ENCODE peak calls at places on chromosomes 2 and 18, in four cellular contexts. K is endothelial cell of umbilical vein, H is vagina, B is uterus. J is an unnamed sample.

GRCh38 chr18:59057969-59058368 is 81.7 kb upstream of the SEC11C start:
- DNase-seq in K (no peak), H (no peak), B (no peak), J (no peak)

GRCh38 chr2:88913280-88913679 is 221.8 kb downstream of the RPIA start:
- DNase-seq in K (no peak), H (no peak), B (no peak), J (no peak)

GRCh38 chr18:63890950-63891304 is 3.4 kb downstream of the SERPINB2 start:
- DNase-seq in K (peak), H (no peak), B (no peak), J (no peak)

GRCh38 chr2:102664439-102665042 is 45.2 kb downstream of the SLC9A2 start:
- DNase-seq in K (no peak), H (no peak), B (no peak), J (no peak)

GRCh38 chr2:241096979-241097378 is 5.1 kb downstream of the MTERF4 start:
- DNase-seq in K (no peak), H (no peak), B (no peak), J (no peak)

GRCh38 chr2:15737314-15738224 is 145.9 kb downstream of the DDX1 start:
- DNase-seq in K (no peak), H (no peak), B (no peak), J (no peak)

GRCh38 chr2:137229834-137230233 is 464.5 kb downstream of the THSD7B start:
- DNase-seq in K (no peak), H (no peak), B (no peak), J (no peak)

GRCh38 chr2:117470311-117471095 is 344.0 kb upstream of the DDX18 start:
- DNase-seq in K (no peak), H (no peak), B (no peak), J (no peak)

GRCh38 chr2:24439971-24440340 is 51.1 kb upstream of the NCOA1 start:
- DNase-seq in K (no peak), H (no peak), B (no peak), J (no peak)

GRCh38 chr2:216694201-216694825 is 1.0 kb downstream of the IGFBP5 start:
- DNase-seq in K (peak), H (no peak), B (peak), J (no peak)

GRCh38 chr18:44135791-44136190 is 544.9 kb upstream of the SETBP1 start:
- DNase-seq in K (no peak), H (no peak), B (no peak), J (no peak)

GRCh38 chr2:68737717-68738116 is 3.1 kb downstream of the ARHGAP25 start:
- DNase-seq in K (no peak), H (peak), B (no peak), J (peak)

GRCh38 chr2:238466242-238466598 is 39.5 kb downstream of the ASB1 start:
- DNase-seq in K (no peak), H (peak), B (no peak), J (no peak)

GRCh38 chr2:136257893-136258292 is 139.9 kb upstream of the CXCR4 start:
- DNase-seq in K (no peak), H (no peak), B (no peak), J (no peak)

GRCh38 chr2:102294802-102295489 is 16.4 kb upstream of the IL1RL1 start:
- DNase-seq in K (peak), H (no peak), B (no peak), J (no peak)

GRCh38 chr2:219475697-219476604 is 22.7 kb upstream of the GMPPA start:
- DNase-seq in K (peak), H (no peak), B (peak), J (peak)

GRCh38 chr18:59509477-59510173 is 150.6 kb upstream of the LMAN1 start:
- DNase-seq in K (no peak), H (no peak), B (no peak), J (peak)

GRCh38 chr2:62222674-62223073 is 26.8 kb downstream of the B3GNT2 start:
- DNase-seq in K (no peak), H (no peak), B (no peak), J (no peak)

GRCh38 chr2:40230717-40231300 is 221.1 kb downstream of the SLC8A1 start:
- DNase-seq in K (no peak), H (no peak), B (no peak), J (no peak)

GRCh38 chr18:34627138-34627920 is 82.8 kb upstream of the DTNA start:
- DNase-seq in K (no peak), H (no peak), B (no peak), J (no peak)

GRCh38 chr2:134183679-134184078 is 70.2 kb upstream of the MGAT5 start:
- DNase-seq in K (no peak), H (no peak), B (no peak), J (no peak)

GRCh38 chr2:134181219-134181618 is 72.7 kb upstream of the MGAT5 start:
- DNase-seq in K (no peak), H (no peak), B (no peak), J (no peak)

GRCh38 chr2:134190062-134190806 is 63.6 kb upstream of the MGAT5 start:
- DNase-seq in K (no peak), H (no peak), B (no peak), J (no peak)

GRCh38 chr2:134189009-134189717 is 64.7 kb upstream of the MGAT5 start:
- DNase-seq in K (no peak), H (no peak), B (no peak), J (no peak)

GRCh38 chr2:134185639-134186038 is 68.2 kb upstream of the MGAT5 start:
- DNase-seq in K (no peak), H (no peak), B (no peak), J (no peak)
- H3K27ac ChIP-seq in K (no peak), H (no peak), B (no peak), J (no peak)

DNA sequence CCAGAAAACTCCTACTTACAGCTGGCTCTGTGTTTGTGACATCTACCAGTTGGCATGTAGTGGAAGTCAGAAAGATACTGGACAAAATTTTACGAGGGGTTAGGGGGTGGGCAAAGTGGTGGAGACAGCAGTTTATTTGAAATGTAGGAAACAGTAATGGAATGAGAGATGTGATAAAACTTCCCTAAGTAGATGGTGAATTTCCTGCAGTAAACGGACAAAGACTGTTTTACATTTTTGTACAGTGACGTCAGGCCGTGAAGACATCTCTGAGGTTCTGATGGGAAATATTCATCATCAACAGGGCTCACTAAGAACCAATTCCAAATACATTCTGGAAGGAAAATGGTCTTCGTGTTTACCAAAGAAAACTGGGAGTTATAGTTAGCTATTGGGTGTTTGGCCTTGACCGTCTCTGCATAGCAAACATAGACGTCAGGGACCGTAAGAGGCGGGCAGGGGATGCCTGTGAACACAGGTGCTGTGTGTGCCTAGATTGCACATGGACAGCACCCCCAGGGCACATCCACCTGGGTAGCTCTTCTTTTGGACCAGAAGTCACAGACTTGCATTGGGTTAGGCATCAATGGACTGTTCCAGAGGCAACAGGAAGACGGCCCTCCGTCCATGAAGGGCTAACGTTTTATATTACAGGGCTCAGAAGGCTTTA is 131.5 kb downstream of the ZNF516 start:
- DNase-seq in K (peak), H (no peak), B (no peak), J (no peak)
- H3K27ac ChIP-seq in K (no peak), H (peak), B (peak), J (no peak)

DNA sequence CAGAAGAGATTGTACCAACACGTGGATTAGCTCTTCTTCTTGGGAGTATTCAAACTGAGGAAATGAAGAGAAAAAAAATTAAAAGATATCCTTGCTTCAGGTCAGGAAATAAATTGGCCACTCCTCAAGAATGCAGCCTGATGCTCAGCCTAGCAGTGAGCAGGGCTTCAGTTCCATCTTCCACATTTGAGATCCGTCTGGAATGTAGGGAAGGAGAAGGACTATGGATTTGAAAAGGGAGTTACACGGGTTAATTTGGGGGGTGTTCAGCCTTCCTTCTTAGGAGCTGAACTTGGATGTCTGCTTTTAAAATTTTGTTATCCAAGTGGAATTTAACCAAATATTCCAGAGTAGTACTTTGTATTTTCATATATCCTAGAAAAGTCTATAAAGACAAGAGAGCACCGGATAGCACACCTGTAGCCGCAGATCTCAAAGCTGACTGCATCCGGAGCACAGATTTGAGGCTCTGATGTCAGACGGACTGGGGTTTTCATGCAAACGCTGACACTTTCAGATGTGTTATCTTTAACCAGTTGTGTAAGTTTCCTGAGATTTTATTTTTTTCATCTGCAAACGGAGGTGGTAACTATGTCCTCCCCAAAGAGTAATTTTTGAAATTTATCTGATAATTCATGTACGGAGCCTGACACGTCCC is 99.4 kb downstream of the COPS8 start:
- DNase-seq in K (no peak), H (no peak), B (no peak), J (no peak)
- H3K27ac ChIP-seq in K (no peak), H (no peak), B (peak), J (no peak)

GRCh38 chr2:120817956-120818325 is 82.3 kb downstream of the GLI2 start:
- DNase-seq in K (no peak), H (no peak), B (no peak), J (no peak)
- H3K27ac ChIP-seq in K (no peak), H (no peak), B (no peak), J (no peak)

GRCh38 chr2:127664895-127665225 is 10.5 kb downstream of the LIMS2 start:
- DNase-seq in K (no peak), H (no peak), B (no peak), J (no peak)
- H3K27ac ChIP-seq in K (peak), H (peak), B (peak), J (peak)

GRCh38 chr2:10028988-10029874 is 14.1 kb upstream of the KLF11 start:
- DNase-seq in K (peak), H (no peak), B (no peak), J (peak)
- H3K27ac ChIP-seq in K (no peak), H (peak), B (peak), J (peak)

DNA sequence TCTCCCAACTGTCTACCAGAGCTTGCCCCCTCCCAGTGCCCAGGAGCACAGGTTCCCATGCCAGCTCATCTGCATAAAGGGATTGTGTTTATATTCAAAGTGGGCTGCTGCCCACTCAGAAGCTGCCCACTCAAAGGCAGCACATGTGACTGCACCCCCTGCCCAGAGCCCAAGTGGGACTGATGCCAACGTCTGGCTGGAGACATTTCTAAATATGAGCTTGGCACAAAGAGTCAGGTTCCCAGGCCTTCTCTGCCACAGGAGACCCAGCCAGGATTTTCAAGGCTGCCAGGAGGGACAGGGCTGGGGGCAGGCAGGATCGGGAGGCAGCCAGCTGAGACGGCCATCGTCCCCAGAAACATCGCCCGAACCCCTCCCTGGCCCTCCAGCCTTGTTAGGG is 67.1 kb downstream of the ZBTB7C start:
- DNase-seq in K (no peak), H (no peak), B (no peak), J (no peak)
- H3K27ac ChIP-seq in K (no peak), H (no peak), B (no peak), J (no peak)

GRCh38 chr2:224628416-224628815 is 43.3 kb upstream of the CUL3 start:
- DNase-seq in K (no peak), H (no peak), B (no peak), J (no peak)
- H3K27ac ChIP-seq in K (no peak), H (no peak), B (no peak), J (no peak)

DNA sequence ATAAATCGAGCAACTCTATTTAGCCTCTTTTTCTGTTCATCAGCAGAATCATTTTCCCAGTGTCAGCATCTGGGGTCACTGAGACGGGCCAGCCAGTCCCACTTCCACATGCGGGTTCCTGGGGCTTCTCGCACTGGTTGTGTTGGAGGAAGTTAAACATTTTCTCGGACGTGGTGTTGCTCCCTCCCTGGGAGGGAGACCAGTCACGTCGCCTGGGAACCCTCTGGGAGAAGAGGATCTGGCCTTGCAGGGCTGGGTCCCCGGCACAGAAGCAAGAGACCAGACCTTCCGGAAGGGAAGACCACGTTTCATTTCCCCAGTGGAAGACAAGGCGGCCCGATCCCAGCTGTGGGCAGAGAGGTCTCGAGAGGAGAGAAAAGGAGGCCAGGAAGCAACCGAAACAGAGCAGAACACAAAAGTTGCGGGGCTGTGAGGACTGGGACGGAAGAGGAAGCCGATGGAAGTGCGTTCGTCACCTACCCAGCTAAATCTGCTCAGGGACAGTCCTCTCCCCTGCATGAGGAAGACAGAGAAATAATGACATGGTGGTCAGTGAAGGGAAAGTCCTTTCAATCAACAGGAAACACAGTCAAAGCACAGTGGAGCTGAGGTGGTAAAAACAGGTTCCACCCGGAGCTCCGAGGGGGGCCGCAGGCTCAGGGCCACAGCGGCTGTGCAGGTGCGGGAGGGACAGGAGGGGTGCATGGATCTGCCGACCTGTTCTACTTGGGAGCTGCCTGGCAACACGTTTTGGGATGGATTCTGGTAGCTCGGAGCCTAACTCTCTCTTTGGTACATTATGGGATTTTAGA is 144.4 kb downstream of the MBP start:
- DNase-seq in K (no peak), H (peak), B (no peak), J (peak)
- H3K27ac ChIP-seq in K (no peak), H (no peak), B (no peak), J (peak)